ENCODE peak calls at places on chromosomes 12 and 14, in eight cellular contexts. Z is SK-N-SH, U is hepatocyte, R is HCT116, F is MM.1S, H is GM23248, J is OCI-LY7, I is neural progenitor cell. B is an unnamed sample. For H3K9me3, the result is how much of the 10 kb centered on the place peaks cover.

GRCh38 chr12:113242018-113242418 is 20.8 kb downstream of the TPCN1 start:
- DNase-seq in H (peak), J (no peak), U (no peak), F (no peak), I (no peak), R (no peak), Z (no peak), B (peak)

GRCh38 chr12:53459097-53459496 is 7.2 kb downstream of the PCBP2 start:
- DNase-seq in J (no peak), Z (no peak), R (no peak), F (no peak), H (no peak), U (no peak), I (no peak), B (no peak)

GRCh38 chr12:78385541-78385940 is 479.0 kb upstream of the SYT1 start:
- DNase-seq in I (no peak), F (no peak), J (no peak), U (no peak), Z (no peak), H (peak), R (no peak), B (peak)

GRCh38 chr12:124440841-124441381 is 126.5 kb downstream of the NCOR2 start:
- DNase-seq in J (no peak), R (no peak), U (no peak), I (peak), H (peak), Z (no peak), F (no peak), B (peak)

GRCh38 chr14:97977711-97978261 is 1180.6 kb downstream of the VRK1 start:
- DNase-seq in F (no peak), H (peak), R (no peak), Z (peak), J (no peak), I (no peak), U (peak), B (peak)

GRCh38 chr14:74563233-74563585 is 48.8 kb downstream of the LTBP2 start:
- DNase-seq in U (no peak), H (no peak), R (no peak), Z (no peak), F (no peak), I (no peak), J (no peak), B (peak)

GRCh38 chr14:58783801-58784511 is 146.2 kb downstream of the DACT1 start:
- DNase-seq in Z (no peak), J (no peak), U (no peak), R (no peak), I (no peak), F (no peak), H (no peak), B (no peak)

GRCh38 chr12:76085159-76085868 is 829 bp upstream of the NAP1L1 start:
- DNase-seq in F (peak), R (no peak), J (peak), I (no peak), H (peak), Z (peak), U (peak), B (no peak)

GRCh38 chr12:112839386-112839972 is 47.9 kb downstream of the RPH3A start:
- DNase-seq in J (no peak), R (no peak), H (peak), I (no peak), U (peak), F (no peak), Z (no peak), B (peak)

GRCh38 chr12:51262758-51263177 is 7.4 kb downstream of the SMAGP start:
- DNase-seq in J (peak), Z (no peak), H (peak), R (peak), U (no peak), I (peak), F (peak), B (peak)

GRCh38 chr12:22262309-22262708 is 72.2 kb downstream of the ST8SIA1 start:
- DNase-seq in Z (no peak), J (no peak), I (peak), R (no peak), H (no peak), F (no peak), U (no peak), B (no peak)

GRCh38 chr14:69561893-69562292 is 12.8 kb downstream of the CCDC177 start:
- DNase-seq in F (no peak), H (no peak), Z (no peak), U (no peak), R (no peak), I (no peak), J (no peak), B (no peak)

GRCh38 chr12:111455448-111456320 is 50.0 kb downstream of the SH2B3 start:
- DNase-seq in I (no peak), H (peak), Z (no peak), R (no peak), J (no peak), U (no peak), F (no peak), B (no peak)

GRCh38 chr12:26317942-26318565 is 122.7 kb downstream of the SSPN start:
- DNase-seq in I (no peak), F (no peak), H (peak), U (no peak), J (no peak), R (peak), Z (no peak), B (peak)

GRCh38 chr14:60310086-60310684 is 61.2 kb downstream of the PPM1A start:
- DNase-seq in Z (no peak), I (no peak), R (no peak), J (no peak), H (no peak), F (no peak), U (no peak), B (no peak)

GRCh38 chr14:69242311-69243224 is 17.4 kb upstream of the GALNT16 start:
- DNase-seq in J (peak), F (peak), I (peak), H (peak), Z (peak), R (peak), U (peak), B (peak)

GRCh38 chr12:66066071-66066928 is 64.2 kb downstream of the LLPH start:
- DNase-seq in U (no peak), H (peak), R (no peak), I (peak), J (no peak), F (peak), Z (no peak), B (no peak)

GRCh38 chr14:56811596-56812363 is 1.5 kb upstream of the OTX2 start:
- DNase-seq in R (no peak), U (no peak), Z (no peak), I (peak), H (no peak), J (no peak), F (no peak), B (no peak)

GRCh38 chr12:27498159-27498558 is 25.8 kb upstream of the PPFIBP1 start:
- DNase-seq in I (no peak), H (no peak), Z (no peak), J (no peak), U (no peak), R (no peak), F (no peak), B (no peak)

GRCh38 chr12:26056335-26056734 is 68.5 kb downstream of the BHLHE41 start:
- DNase-seq in I (no peak), F (no peak), J (no peak), U (no peak), Z (no peak), R (peak), H (peak), B (peak)

GRCh38 chr14:61533513-61534255 is 161.6 kb upstream of the HIF1A start:
- DNase-seq in F (no peak), Z (no peak), R (no peak), U (no peak), J (no peak), I (no peak), H (peak), B (no peak)

GRCh38 chr12:107616941-107617340 is 68.7 kb upstream of the PWP1 start:
- DNase-seq in F (no peak), J (no peak), H (no peak), I (no peak), U (no peak), R (no peak), Z (no peak), B (no peak)

GRCh38 chr14:69464379-69464778 is 20.1 kb upstream of the PLEKHD1 start:
- DNase-seq in Z (no peak), H (peak), F (no peak), J (no peak), U (no peak), I (no peak), R (no peak), B (no peak)

GRCh38 chr14:91302391-91302790 is 57.9 kb upstream of the GPR68 start:
- DNase-seq in U (no peak), I (no peak), H (no peak), J (no peak), R (no peak), F (no peak), Z (no peak), B (no peak)

GRCh38 chr12:62260733-62261683 is 804 bp downstream of the USP15 start:
- DNase-seq in F (peak), Z (peak), R (peak), J (peak), H (peak), U (peak), I (peak), B (peak)

GRCh38 chr12:100185361-100185894 is 15.2 kb upstream of the ACTR6 start:
- DNase-seq in R (no peak), Z (peak), J (no peak), U (no peak), I (no peak), F (peak), H (peak), B (no peak)

GRCh38 chr12:122100568-122100967 is 22.0 kb downstream of the MLXIP start:
- DNase-seq in I (no peak), R (no peak), Z (no peak), F (no peak), J (no peak), H (no peak), U (no peak), B (no peak)

GRCh38 chr14:105883066-105884005 is 357.0 kb downstream of the TMEM121 start:
- DNase-seq in F (no peak), I (no peak), U (no peak), J (no peak), Z (no peak), H (no peak), R (no peak), B (no peak)

GRCh38 chr14:105881021-105881930 is 354.9 kb downstream of the TMEM121 start:
- DNase-seq in I (no peak), J (no peak), F (no peak), U (no peak), H (no peak), R (no peak), Z (no peak), B (no peak)

GRCh38 chr14:105884808-105885281 is 358.5 kb downstream of the TMEM121 start:
- DNase-seq in H (no peak), F (no peak), R (no peak), U (no peak), Z (no peak), J (no peak), I (no peak), B (no peak)

GRCh38 chr14:105880616-105881015 is 354.2 kb downstream of the TMEM121 start:
- DNase-seq in U (no peak), H (no peak), I (no peak), Z (no peak), R (no peak), J (no peak), F (no peak), B (no peak)

GRCh38 chr14:105882626-105883025 is 356.2 kb downstream of the TMEM121 start:
- DNase-seq in R (no peak), H (no peak), I (no peak), Z (no peak), U (no peak), J (no peak), F (no peak), B (no peak)
- H3K9me3 ChIP-seq in R (under half), H (under half), I (under half), Z (under half), U (under half), J (under half), F (under half), B (under half)

GRCh38 chr14:100531152-100531551 is 56.1 kb downstream of the BEGAIN start:
- DNase-seq in J (no peak), I (no peak), U (no peak), H (no peak), F (no peak), R (no peak), Z (no peak), B (no peak)
- H3K4me2 ChIP-seq in J (no peak), I (no peak), U (no peak), H (no peak), F (no peak), R (no peak), Z (no peak), B (no peak)

GRCh38 chr12:80681287-80681686 is 26.1 kb upstream of the MYF6 start:
- DNase-seq in H (no peak), U (no peak), F (peak), Z (no peak), I (no peak), R (no peak), J (no peak), B (no peak)
- TF ChIP-seq EZH2phosphoT487 in H (no peak), U (no peak), F (no peak), Z (no peak), I (no peak), R (no peak), J (no peak), B (no peak)

GRCh38 chr12:125684968-125685790 is 619.9 kb downstream of the AACS start:
- DNase-seq in R (no peak), Z (no peak), I (no peak), U (no peak), H (no peak), J (no peak), F (no peak), B (no peak)
- H3K9me3 ChIP-seq in R (under half), Z (under half), I (under half), U (under half), H (under half), J (under half), F (under half), B (under half)

DNA sequence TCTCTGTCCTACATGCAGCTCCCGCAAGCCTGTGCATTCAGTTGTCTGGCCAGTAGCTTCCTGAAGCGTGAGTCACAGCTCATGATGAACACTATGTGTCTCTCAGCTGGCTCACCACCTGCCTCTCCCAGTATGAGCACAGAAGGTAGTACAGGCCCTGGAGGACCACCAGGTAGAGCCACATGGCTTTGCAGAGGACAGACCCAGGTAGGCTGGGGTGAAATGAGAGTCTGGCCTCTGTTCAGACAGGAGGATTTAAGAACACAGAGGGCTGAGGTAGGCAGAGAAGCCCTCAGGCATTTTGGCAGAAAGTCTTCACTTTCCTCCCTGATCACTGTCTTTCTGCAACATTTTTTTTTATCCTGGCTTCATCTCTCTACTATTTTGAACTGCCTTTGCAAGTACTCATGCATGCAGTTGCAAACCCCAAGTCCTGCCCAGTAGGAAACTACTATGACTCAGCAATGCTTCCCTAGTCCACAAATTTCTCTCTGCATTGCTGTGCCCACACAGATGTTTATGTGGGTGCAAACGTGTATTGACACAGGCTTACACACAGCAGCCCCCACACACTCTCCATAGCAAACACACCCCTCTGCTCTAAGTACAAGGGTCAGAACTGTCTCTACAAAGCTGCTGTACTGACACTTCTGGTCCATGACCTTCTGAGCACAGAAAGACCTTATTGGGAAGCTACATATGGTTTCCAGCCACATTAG is 7.2 kb upstream of the SDR9C7 start:
- DNase-seq in F (no peak), R (peak), H (peak), Z (no peak), U (peak), I (no peak), J (no peak), B (peak)
- H3K4me2 ChIP-seq in F (no peak), R (peak), H (peak), Z (peak), U (peak), I (no peak), J (no peak), B (peak)

GRCh38 chr14:95303107-95303506 is 16.6 kb downstream of the CLMN start:
- DNase-seq in J (no peak), F (no peak), H (no peak), I (no peak), Z (no peak), U (no peak), R (no peak), B (no peak)
- TF ChIP-seq EZH2phosphoT487 in J (no peak), F (no peak), H (no peak), I (no peak), Z (no peak), U (no peak), R (no peak), B (no peak)

GRCh38 chr14:42200951-42201350 is 594.3 kb downstream of the LRFN5 start:
- DNase-seq in J (no peak), I (no peak), Z (no peak), R (no peak), H (no peak), F (no peak), U (no peak), B (no peak)
- H3K9me3 ChIP-seq in J (under half), I (under half), Z (under half), R (under half), H (under half), F (under half), U (under half), B (under half)

GRCh38 chr14:92703516-92703915 is 44.9 kb downstream of the LGMN start:
- DNase-seq in U (no peak), J (no peak), R (no peak), I (no peak), Z (no peak), F (no peak), H (no peak), B (no peak)

GRCh38 chr14:92702441-92702918 is 45.9 kb downstream of the LGMN start:
- DNase-seq in Z (no peak), H (no peak), I (no peak), F (no peak), R (no peak), U (no peak), J (peak), B (no peak)

GRCh38 chr14:92706386-92706785 is 42.0 kb downstream of the LGMN start:
- DNase-seq in R (no peak), U (no peak), J (no peak), H (no peak), Z (no peak), F (no peak), I (no peak), B (no peak)

GRCh38 chr14:92704036-92704804 is 44.2 kb downstream of the LGMN start:
- DNase-seq in I (no peak), J (peak), F (peak), H (no peak), R (no peak), Z (no peak), U (no peak), B (no peak)

DNA sequence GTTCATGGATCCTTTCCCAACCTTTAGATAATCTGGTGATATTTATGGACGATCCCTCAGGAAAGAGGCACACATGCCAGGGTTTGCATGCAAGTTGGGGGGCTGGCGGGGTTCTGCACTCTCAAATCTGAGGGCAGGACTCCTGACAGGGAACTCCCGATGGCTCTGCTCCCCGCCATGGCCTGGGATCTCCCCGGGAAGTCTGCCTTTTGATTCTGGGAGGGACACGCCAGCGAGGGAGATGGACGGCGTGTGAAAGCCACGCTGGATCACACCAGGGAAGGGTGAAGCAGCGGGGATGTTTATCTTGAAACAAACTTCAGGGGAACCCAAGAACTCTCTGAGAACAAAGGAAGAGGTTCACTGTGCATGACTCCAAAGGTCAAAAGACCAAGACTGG is 43.6 kb downstream of the LGMN start:
- DNase-seq in F (no peak), U (no peak), I (no peak), J (no peak), H (no peak), Z (no peak), R (no peak), B (no peak)
- H3K4me2 ChIP-seq in F (peak), U (no peak), I (no peak), J (no peak), H (no peak), Z (no peak), R (no peak), B (no peak)

GRCh38 chr12:48815281-48816110 is 2.8 kb upstream of the CACNB3 start:
- DNase-seq in J (peak), H (peak), Z (peak), F (peak), I (peak), R (peak), U (peak), B (peak)
- TF ChIP-seq EZH2phosphoT487 in J (no peak), H (no peak), Z (no peak), F (no peak), I (no peak), R (no peak), U (no peak), B (no peak)

B was measured in PC-3.